ENCODE peak calls at places on chromosome 10, in six cellular contexts. X, B, Y, I, W and D are unnamed samples.

GRCh38 chr10:129604333-129605032 is 137.4 kb downstream of the MGMT start:
- DNase-seq in I (no peak), X (no peak), W (no peak), Y (no peak), B (no peak), D (no peak)

GRCh38 chr10:59505931-59506330 is 143.6 kb upstream of the FAM13C start:
- DNase-seq in X (no peak), W (no peak), B (no peak), Y (no peak), I (no peak), D (no peak)

GRCh38 chr10:121216721-121217181 is 365.6 kb downstream of the WDR11 start:
- DNase-seq in B (no peak), X (no peak), I (peak), W (no peak), Y (no peak), D (no peak)

GRCh38 chr10:124351481-124352220 is 67.1 kb downstream of the OAT start:
- DNase-seq in I (no peak), W (no peak), B (no peak), X (no peak), Y (no peak), D (peak)

GRCh38 chr10:56622335-56622973 is 261.4 kb upstream of the ZWINT start:
- DNase-seq in X (no peak), W (no peak), I (no peak), B (no peak), Y (no peak), D (no peak)

GRCh38 chr10:122139627-122140151 is 131.4 kb upstream of the BTBD16 start:
- DNase-seq in X (no peak), Y (no peak), W (no peak), I (no peak), B (no peak), D (no peak)

GRCh38 chr10:11881477-11882417 is 58.6 kb downstream of the PROSER2 start:
- DNase-seq in B (no peak), I (no peak), Y (peak), W (no peak), X (peak), D (no peak)

GRCh38 chr10:14302035-14302434 is 28.7 kb downstream of the FRMD4A start:
- DNase-seq in W (no peak), X (no peak), Y (no peak), I (no peak), B (no peak), D (no peak)

GRCh38 chr10:77405771-77406241 is 231.8 kb downstream of the KCNMA1 start:
- DNase-seq in Y (peak), W (peak), I (peak), X (peak), B (no peak), D (no peak)

GRCh38 chr10:79385804-79386531 is 38.7 kb downstream of the PPIF start:
- DNase-seq in I (peak), B (no peak), X (no peak), W (peak), Y (no peak), D (peak)

GRCh38 chr10:78502208-78502943 is 468.7 kb downstream of the RPS24 start:
- DNase-seq in B (no peak), I (no peak), X (no peak), Y (peak), W (no peak), D (no peak)

GRCh38 chr10:127999291-127999690 is 92.4 kb downstream of the PTPRE start:
- DNase-seq in B (no peak), X (no peak), Y (no peak), W (no peak), I (peak), D (no peak)

DNA sequence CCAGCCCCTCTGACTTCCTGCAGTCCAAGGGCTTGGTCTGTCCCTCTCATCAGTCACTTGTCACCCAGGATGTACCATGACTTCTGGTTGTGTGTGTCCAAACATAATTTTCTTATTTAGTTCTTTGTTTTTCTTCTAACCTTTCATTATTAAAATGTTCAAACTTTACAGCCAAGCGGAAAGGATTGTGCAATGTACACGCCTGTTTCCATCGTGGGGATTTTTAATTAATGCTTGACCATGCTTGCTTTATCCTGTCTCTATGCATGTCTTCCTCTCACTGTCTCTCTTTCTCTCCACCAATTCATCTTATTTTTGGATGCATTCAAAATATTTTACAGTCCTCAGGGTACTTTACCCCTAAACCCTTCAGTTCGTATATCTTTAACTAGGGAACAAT is 26.2 kb upstream of the ZNF488 start:
- DNase-seq in I (no peak), W (no peak), X (no peak), B (no peak), Y (no peak), D (no peak)
- TF ChIP-seq POLR2AphosphoS5 in I (no peak), W (no peak), X (no peak), B (no peak), Y (no peak), D (no peak)

GRCh38 chr10:75210193-75211006 is at the start of gene VDAC2:
- DNase-seq in I (peak), B (peak), X (peak), W (peak), Y (peak), D (peak)
- TF ChIP-seq POLR2AphosphoS5 in I (peak), B (peak), X (peak), W (peak), Y (peak), D (peak)

GRCh38 chr10:132537713-132538020 is at the start of gene INPP5A:
- DNase-seq in Y (no peak), I (no peak), B (no peak), X (no peak), W (no peak), D (no peak)
- TF ChIP-seq POLR2AphosphoS5 in Y (peak), I (peak), B (no peak), X (peak), W (peak), D (peak)

DNA sequence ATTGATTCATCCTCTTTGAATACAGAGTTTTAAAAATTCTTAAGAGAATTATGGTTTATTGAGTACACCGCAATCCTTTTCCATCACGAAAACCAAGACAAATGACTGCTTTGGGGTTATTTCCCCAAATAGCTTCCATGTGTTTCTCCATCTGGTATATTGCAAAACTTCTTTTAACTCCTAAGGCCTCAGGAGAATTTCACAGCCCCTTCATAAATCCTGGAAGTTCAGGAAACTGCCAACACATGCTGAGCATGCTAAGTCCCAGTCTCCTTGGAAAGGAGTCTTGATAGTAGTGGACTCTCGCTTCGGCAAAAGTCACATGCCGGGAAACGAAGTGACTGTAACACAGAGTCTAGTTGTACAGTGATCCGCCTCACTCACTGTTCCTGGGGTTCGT is 88.1 kb upstream of the RSU1 start:
- DNase-seq in B (no peak), I (peak), Y (no peak), X (no peak), W (no peak), D (no peak)
- TF ChIP-seq POLR2AphosphoS5 in B (no peak), I (peak), Y (no peak), X (no peak), W (no peak), D (no peak)

DNA sequence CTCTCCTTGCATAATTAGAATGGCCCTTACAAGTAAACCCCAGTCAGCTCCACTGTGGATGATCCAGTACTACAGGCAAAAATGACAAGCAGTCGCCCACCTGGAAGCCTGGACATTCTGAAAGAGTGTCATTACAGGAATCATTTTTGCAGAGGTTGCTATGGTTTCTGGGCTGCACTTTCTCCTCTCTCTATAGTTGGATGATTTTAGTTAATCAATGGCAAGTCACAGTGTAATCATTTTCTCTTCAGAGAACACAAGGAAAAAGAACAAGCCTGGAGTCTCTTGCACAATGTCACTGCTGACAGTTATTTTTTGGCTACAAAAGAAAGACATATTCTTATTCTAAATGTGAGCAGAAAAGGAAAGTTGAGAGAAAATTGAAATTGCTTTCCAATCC is 102.9 kb upstream of the MYO3A start:
- DNase-seq in W (no peak), B (no peak), Y (no peak), I (no peak), X (no peak), D (no peak)
- TF ChIP-seq POLR2AphosphoS5 in W (no peak), B (no peak), Y (no peak), I (no peak), X (no peak), D (no peak)

GRCh38 chr10:119653209-119653608 is 2.0 kb downstream of the BAG3 start:
- DNase-seq in X (no peak), B (no peak), I (no peak), Y (no peak), W (no peak), D (no peak)

GRCh38 chr10:119654540-119654939 is 3.4 kb downstream of the BAG3 start:
- DNase-seq in I (peak), B (no peak), Y (peak), X (peak), W (no peak), D (no peak)

GRCh38 chr10:119656760-119657159 is 5.6 kb downstream of the BAG3 start:
- DNase-seq in I (no peak), Y (no peak), X (no peak), W (no peak), B (no peak), D (no peak)

GRCh38 chr10:119657725-119658124 is 6.5 kb downstream of the BAG3 start:
- DNase-seq in X (peak), Y (no peak), B (no peak), I (peak), W (no peak), D (no peak)

DNA sequence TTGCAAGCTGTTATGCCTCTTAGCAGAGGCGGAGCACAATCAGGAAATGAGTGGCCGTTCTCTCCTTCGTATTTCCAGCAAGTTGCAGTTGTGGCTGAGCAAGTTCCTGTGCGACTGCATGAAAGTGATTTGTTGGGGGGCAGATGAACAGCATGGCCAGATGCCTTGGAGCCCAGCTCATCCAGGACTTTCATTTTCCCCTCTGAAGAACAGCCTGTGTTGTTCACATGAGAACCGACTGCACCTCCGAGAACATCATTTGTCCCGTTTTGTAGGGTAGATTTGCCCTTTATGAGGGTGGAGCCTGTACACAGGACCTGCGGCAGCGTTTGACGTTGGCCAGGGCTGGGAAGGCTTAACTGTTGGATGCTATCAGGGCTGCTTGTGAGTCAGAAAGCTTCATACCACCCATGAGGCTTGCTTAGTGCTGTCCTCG is 4.4 kb downstream of the BAG3 start:
- DNase-seq in B (no peak), X (peak), W (no peak), I (peak), Y (no peak), D (no peak)
- TF ChIP-seq POLR2AphosphoS5 in B (no peak), X (peak), W (peak), I (peak), Y (no peak), D (peak)

GRCh38 chr10:96244354-96244753 is 27.0 kb downstream of the BLNK start:
- DNase-seq in Y (no peak), W (no peak), I (no peak), B (peak), X (peak), D (peak)
- TF ChIP-seq POLR2AphosphoS5 in Y (no peak), W (no peak), I (no peak), B (peak), X (no peak), D (peak)